ENCODE peak calls at places on chromosomes 16 and 17, in four cellular contexts. One of them, this sample, is unnamed.
A peak's percentile ranks its signal among the peaks of the same experiment; 100 is the strongest.

GRCh38 chr16:24471616-24472015 is 67.8 kb upstream of the RBBP6 start:
- DNase-seq in CD4-positive, alpha-beta memory T cell: no peak
- DNase-seq in left ventricle myocardium inferior: no peak
- DNase-seq in cardiac muscle cell: no peak
- DNase-seq in this sample: no peak

GRCh38 chr17:51734462-51734861 is 424.1 kb downstream of the CA10 start:
- DNase-seq in CD4-positive, alpha-beta memory T cell: no peak
- DNase-seq in left ventricle myocardium inferior: no peak
- DNase-seq in cardiac muscle cell: no peak
- DNase-seq in this sample: no peak

GRCh38 chr17:7988750-7989178 is 13.7 kb upstream of the GUCY2D start:
- DNase-seq in CD4-positive, alpha-beta memory T cell: peak; percentile 80
- DNase-seq in left ventricle myocardium inferior: no peak
- DNase-seq in cardiac muscle cell: peak; percentile 90
- DNase-seq in this sample: peak; percentile 36

GRCh38 chr17:40564883-40565744 is at the start of gene CCR7:
- DNase-seq in CD4-positive, alpha-beta memory T cell: peak; percentile 85
- DNase-seq in left ventricle myocardium inferior: no peak
- DNase-seq in cardiac muscle cell: no peak
- DNase-seq in this sample: peak; percentile 90

GRCh38 chr17:42310281-42311156 is 22.2 kb downstream of the STAT5A start:
- DNase-seq in CD4-positive, alpha-beta memory T cell: no peak
- DNase-seq in left ventricle myocardium inferior: no peak
- DNase-seq in cardiac muscle cell: no peak
- DNase-seq in this sample: no peak

GRCh38 chr17:41420134-41420533 is 4.3 kb downstream of the KRT37 start:
- DNase-seq in CD4-positive, alpha-beta memory T cell: no peak
- DNase-seq in left ventricle myocardium inferior: no peak
- DNase-seq in cardiac muscle cell: no peak
- DNase-seq in this sample: no peak

GRCh38 chr17:81741594-81742452 is 29.7 kb downstream of the SLC25A10 start:
- DNase-seq in CD4-positive, alpha-beta memory T cell: no peak
- DNase-seq in left ventricle myocardium inferior: no peak
- DNase-seq in cardiac muscle cell: peak; percentile 14
- DNase-seq in this sample: no peak

GRCh38 chr16:12439443-12440232 is 364.0 kb downstream of the CPPED1 start:
- DNase-seq in CD4-positive, alpha-beta memory T cell: no peak
- DNase-seq in left ventricle myocardium inferior: peak; percentile 18
- DNase-seq in cardiac muscle cell: no peak
- DNase-seq in this sample: no peak

GRCh38 chr17:66115246-66115645 is 76.7 kb downstream of the CEP112 start:
- DNase-seq in CD4-positive, alpha-beta memory T cell: no peak
- DNase-seq in left ventricle myocardium inferior: no peak
- DNase-seq in cardiac muscle cell: peak; percentile 31
- DNase-seq in this sample: no peak

GRCh38 chr17:10649031-10649430 is 8.1 kb downstream of the MYH3 start:
- DNase-seq in CD4-positive, alpha-beta memory T cell: no peak
- DNase-seq in left ventricle myocardium inferior: no peak
- DNase-seq in cardiac muscle cell: peak; percentile 17
- DNase-seq in this sample: no peak

GRCh38 chr17:67058036-67058435 is 13.7 kb downstream of the CACNG1 start:
- DNase-seq in CD4-positive, alpha-beta memory T cell: no peak
- DNase-seq in left ventricle myocardium inferior: no peak
- DNase-seq in cardiac muscle cell: no peak
- DNase-seq in this sample: no peak

GRCh38 chr17:6546069-6546718 is 10.2 kb downstream of the PITPNM3 start:
- DNase-seq in CD4-positive, alpha-beta memory T cell: no peak
- DNase-seq in left ventricle myocardium inferior: no peak
- DNase-seq in cardiac muscle cell: peak; percentile 76
- DNase-seq in this sample: no peak

GRCh38 chr16:65116216-65116615 is 5.6 kb downstream of the CDH11 start:
- DNase-seq in CD4-positive, alpha-beta memory T cell: no peak
- DNase-seq in left ventricle myocardium inferior: no peak
- DNase-seq in cardiac muscle cell: no peak
- DNase-seq in this sample: no peak
- H3K4me1 ChIP-seq in CD4-positive, alpha-beta memory T cell: no peaks in the 10 kb centered on the region
- H3K4me1 ChIP-seq in left ventricle myocardium inferior: peaks cover 15% of the 10 kb centered on the region
- H3K4me1 ChIP-seq in cardiac muscle cell: peaks cover 26% of the 10 kb centered on the region
- H3K4me1 ChIP-seq in this sample: no peaks in the 10 kb centered on the region

DNA sequence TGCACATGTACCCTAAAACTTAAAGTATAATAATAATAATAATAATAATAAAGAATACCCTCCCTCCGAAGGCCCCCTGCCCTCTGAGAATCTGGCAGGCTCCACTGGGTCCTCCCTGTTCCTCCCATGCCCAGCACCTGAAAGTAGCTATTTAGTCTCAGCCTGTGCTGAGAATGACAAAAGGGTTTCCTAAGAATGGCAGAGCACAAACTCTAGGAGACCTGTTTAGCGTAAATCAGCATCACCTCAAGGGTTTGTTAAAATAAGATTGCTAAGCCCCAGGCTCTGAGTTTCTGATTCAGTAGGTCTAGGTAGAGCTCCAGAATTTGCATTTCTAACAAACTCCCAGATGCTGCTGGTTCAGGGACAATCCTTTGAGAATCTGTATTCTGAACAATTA is 606.8 kb upstream of the CDH11 start:
- DNase-seq in CD4-positive, alpha-beta memory T cell: no peak
- DNase-seq in left ventricle myocardium inferior: no peak
- DNase-seq in cardiac muscle cell: no peak
- DNase-seq in this sample: no peak
- H3K4me1 ChIP-seq in CD4-positive, alpha-beta memory T cell: no peaks in the 10 kb centered on the region
- H3K4me1 ChIP-seq in left ventricle myocardium inferior: peaks cover 19% of the 10 kb centered on the region
- H3K4me1 ChIP-seq in cardiac muscle cell: peaks cover 14% of the 10 kb centered on the region
- H3K4me1 ChIP-seq in this sample: no peaks in the 10 kb centered on the region

DNA sequence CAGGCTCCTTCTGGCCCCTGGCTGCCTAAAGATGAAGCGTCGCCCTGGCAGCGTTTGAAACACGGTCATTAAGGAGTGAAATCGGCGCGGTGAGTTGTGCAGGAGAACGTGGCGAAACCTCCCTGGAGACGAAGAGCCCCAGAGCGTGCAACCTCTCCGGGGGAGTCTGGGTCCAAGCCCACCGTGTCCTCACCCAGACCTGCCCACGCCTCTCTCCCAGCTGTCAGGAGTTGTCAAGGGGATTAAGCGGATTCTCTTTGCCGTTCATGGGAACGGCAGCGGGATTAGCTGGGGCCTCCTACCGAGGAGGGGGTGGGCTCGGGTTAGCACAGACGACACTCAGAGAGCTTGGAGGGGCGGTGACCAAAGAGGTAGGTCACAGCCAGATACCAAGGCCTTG is 46.7 kb downstream of the SLC7A5 start:
- DNase-seq in CD4-positive, alpha-beta memory T cell: no peak
- DNase-seq in left ventricle myocardium inferior: no peak
- DNase-seq in cardiac muscle cell: no peak
- DNase-seq in this sample: no peak
- H3K4me1 ChIP-seq in CD4-positive, alpha-beta memory T cell: peaks cover 6% of the 10 kb centered on the region
- H3K4me1 ChIP-seq in left ventricle myocardium inferior: no peaks in the 10 kb centered on the region
- H3K4me1 ChIP-seq in cardiac muscle cell: peaks cover 20% of the 10 kb centered on the region
- H3K4me1 ChIP-seq in this sample: peaks cover 6% of the 10 kb centered on the region

GRCh38 chr16:60432472-60432871 is 1603.8 kb downstream of the CDH8 start:
- DNase-seq in CD4-positive, alpha-beta memory T cell: no peak
- DNase-seq in left ventricle myocardium inferior: no peak
- DNase-seq in cardiac muscle cell: no peak
- DNase-seq in this sample: no peak
- H3K4me1 ChIP-seq in CD4-positive, alpha-beta memory T cell: no peaks in the 10 kb centered on the region
- H3K4me1 ChIP-seq in left ventricle myocardium inferior: no peaks in the 10 kb centered on the region
- H3K4me1 ChIP-seq in cardiac muscle cell: no peaks in the 10 kb centered on the region
- H3K4me1 ChIP-seq in this sample: no peaks in the 10 kb centered on the region

DNA sequence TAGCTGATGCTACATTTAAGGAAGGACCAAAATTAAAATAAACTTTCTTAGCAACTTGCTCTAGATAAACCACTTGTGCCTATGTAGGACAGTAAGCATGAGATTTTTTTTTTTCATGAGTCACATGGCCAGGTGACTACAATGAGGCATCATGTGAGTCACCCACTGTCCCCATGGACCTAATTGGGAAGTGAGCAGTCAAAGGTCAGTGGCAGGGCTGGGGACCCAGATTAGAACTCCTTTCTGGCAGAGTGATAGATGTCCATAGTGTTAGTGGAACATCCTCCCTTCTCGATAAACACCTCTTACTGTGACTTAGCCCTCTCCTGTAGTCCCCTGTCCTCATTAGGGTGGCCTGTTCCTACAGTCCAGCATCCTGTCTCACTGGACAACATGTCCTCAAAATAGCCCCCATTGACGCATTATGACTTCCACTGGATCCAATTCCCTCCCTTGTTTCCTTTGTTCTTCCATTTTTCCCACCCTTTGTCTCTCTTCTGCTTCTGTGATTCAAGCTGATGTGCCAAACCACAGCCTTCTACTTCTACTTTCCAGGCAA is 12.4 kb downstream of the ITGB3 start:
- DNase-seq in CD4-positive, alpha-beta memory T cell: no peak
- DNase-seq in left ventricle myocardium inferior: no peak
- DNase-seq in cardiac muscle cell: peak; percentile 63
- DNase-seq in this sample: no peak
- H3K4me1 ChIP-seq in CD4-positive, alpha-beta memory T cell: no peaks in the 10 kb centered on the region
- H3K4me1 ChIP-seq in left ventricle myocardium inferior: peaks cover 38% of the 10 kb centered on the region
- H3K4me1 ChIP-seq in cardiac muscle cell: no peaks in the 10 kb centered on the region
- H3K4me1 ChIP-seq in this sample: no peaks in the 10 kb centered on the region

DNA sequence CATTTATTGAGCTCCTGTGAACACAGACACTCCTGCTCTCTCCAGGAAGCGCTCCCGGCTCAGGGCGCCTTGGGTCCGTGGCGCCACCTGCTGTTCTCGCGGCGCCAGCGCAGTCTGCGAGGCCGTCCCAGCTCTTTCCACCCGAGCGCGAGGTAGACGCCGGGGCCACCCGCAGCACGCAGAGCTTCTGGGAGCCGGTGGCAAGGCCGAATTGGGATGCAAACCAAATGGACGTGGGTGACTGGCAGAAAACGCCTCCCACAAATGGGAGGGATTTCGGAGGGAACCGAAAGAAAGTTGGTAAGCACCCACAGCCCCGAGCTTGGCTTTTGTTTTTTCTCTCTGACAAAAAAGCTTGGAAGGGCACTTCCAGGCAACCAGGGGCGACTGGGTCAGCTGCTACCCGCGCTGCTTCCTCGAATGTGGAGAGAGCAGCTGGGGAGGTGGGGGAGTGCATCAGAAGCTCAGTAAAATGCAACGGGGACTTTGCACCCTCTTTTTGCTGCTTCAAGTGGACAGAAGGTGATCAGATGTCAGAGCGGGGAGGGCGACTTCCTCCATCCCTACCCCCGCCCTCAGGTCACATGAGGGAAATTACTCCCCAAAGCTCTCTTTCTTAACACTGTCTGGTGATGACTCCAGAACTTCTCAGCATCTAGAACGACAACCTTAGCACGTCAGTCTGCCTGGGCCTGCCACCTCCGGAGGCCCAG is 13.5 kb upstream of the N4BP1 start:
- DNase-seq in CD4-positive, alpha-beta memory T cell: peak; percentile 77
- DNase-seq in left ventricle myocardium inferior: peak; percentile 84
- DNase-seq in cardiac muscle cell: peak; percentile 94
- DNase-seq in this sample: peak; percentile 72
- H3K4me1 ChIP-seq in CD4-positive, alpha-beta memory T cell: peaks cover 10% of the 10 kb centered on the region
- H3K4me1 ChIP-seq in left ventricle myocardium inferior: peaks cover 55% of the 10 kb centered on the region
- H3K4me1 ChIP-seq in cardiac muscle cell: no peaks in the 10 kb centered on the region
- H3K4me1 ChIP-seq in this sample: peaks cover 18% of the 10 kb centered on the region

GRCh38 chr16:78667675-78668074 is 568.2 kb downstream of the WWOX start:
- DNase-seq in CD4-positive, alpha-beta memory T cell: no peak
- DNase-seq in left ventricle myocardium inferior: no peak
- DNase-seq in cardiac muscle cell: no peak
- DNase-seq in this sample: no peak

GRCh38 chr16:78668393-78668792 is 568.9 kb downstream of the WWOX start:
- DNase-seq in CD4-positive, alpha-beta memory T cell: no peak
- DNase-seq in left ventricle myocardium inferior: no peak
- DNase-seq in cardiac muscle cell: no peak
- DNase-seq in this sample: no peak

GRCh38 chr16:78666318-78666717 is 566.9 kb downstream of the WWOX start:
- DNase-seq in CD4-positive, alpha-beta memory T cell: no peak
- DNase-seq in left ventricle myocardium inferior: no peak
- DNase-seq in cardiac muscle cell: no peak
- DNase-seq in this sample: no peak

GRCh38 chr16:78663690-78664089 is 564.2 kb downstream of the WWOX start:
- DNase-seq in CD4-positive, alpha-beta memory T cell: no peak
- DNase-seq in left ventricle myocardium inferior: no peak
- DNase-seq in cardiac muscle cell: no peak
- DNase-seq in this sample: no peak

DNA sequence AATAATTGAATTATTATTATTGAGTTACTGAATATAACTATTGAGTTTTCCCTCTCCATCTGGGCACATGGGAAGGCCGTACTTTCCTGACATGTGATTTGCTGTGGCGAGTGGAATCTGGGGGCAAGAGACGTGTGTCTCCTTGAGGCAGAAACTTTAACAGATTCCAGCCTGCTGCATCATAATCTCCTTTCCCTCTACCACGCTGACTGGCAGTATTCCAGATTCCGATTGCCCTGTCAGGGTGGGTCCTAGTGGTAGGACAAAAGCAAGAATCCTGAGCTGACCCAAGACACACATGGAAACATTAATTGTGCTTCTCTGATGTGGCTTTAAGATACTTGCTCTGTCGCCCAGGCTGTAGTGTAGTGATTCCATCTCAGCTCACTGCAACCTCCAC is 565.9 kb downstream of the WWOX start:
- DNase-seq in CD4-positive, alpha-beta memory T cell: no peak
- DNase-seq in left ventricle myocardium inferior: no peak
- DNase-seq in cardiac muscle cell: peak; percentile 16
- DNase-seq in this sample: no peak
- H3K4me1 ChIP-seq in CD4-positive, alpha-beta memory T cell: no peaks in the 10 kb centered on the region
- H3K4me1 ChIP-seq in left ventricle myocardium inferior: peaks cover 16% of the 10 kb centered on the region
- H3K4me1 ChIP-seq in cardiac muscle cell: no peaks in the 10 kb centered on the region
- H3K4me1 ChIP-seq in this sample: no peaks in the 10 kb centered on the region

DNA sequence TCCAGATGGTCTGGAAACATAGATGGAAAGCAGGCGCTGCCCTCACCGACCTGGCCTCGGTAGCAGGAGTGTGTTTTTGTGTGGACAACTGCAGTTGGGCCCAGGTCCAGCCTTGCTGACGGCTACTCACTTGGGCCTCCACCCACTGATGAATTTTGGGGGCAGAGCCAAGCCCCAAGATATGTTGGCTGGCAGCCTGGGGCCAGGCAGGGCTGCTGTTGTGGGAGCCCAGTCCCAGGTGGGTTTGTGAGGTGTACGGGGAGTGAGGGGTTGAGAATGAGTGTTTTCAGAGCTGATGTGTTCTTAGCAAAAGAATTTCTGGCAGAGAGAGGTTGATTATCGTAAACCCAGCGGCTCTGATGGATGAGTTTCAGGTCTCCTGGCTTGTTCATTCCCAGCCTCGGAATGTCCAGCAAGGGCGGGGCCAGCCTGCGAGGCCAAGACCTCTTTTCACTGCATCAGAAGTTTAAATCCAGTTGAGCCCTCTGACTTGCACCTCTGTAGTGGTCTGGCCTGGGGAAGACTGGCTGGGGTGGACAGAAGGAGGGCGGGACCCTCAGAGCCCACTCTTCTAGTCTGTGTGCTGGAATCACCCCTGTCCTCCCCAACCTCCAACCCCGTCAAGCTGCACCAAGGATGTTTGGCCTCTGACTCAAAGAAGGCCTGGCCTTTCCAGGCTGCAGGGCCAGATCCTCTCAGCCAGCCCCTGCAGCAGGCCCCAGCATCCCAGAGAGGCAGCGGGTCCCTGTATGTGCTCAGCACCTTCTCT is 179.8 kb downstream of the RAB11FIP4 start:
- DNase-seq in CD4-positive, alpha-beta memory T cell: no peak
- DNase-seq in left ventricle myocardium inferior: peak; percentile 88
- DNase-seq in cardiac muscle cell: peak; percentile 97
- DNase-seq in this sample: no peak
- H3K4me1 ChIP-seq in CD4-positive, alpha-beta memory T cell: no peaks in the 10 kb centered on the region
- H3K4me1 ChIP-seq in left ventricle myocardium inferior: peaks cover 80% of the 10 kb centered on the region
- H3K4me1 ChIP-seq in cardiac muscle cell: no peaks in the 10 kb centered on the region
- H3K4me1 ChIP-seq in this sample: no peaks in the 10 kb centered on the region